ENCODE peak calls at places on chromosomes 1 and 21, in four cellular contexts. I is HCT116, K is Panc1, Q is K562. S is an unnamed sample.

GRCh38 chr21:9753943-9754342 is 767.4 kb upstream of the TPTE start:
- DNase-seq in I (no peak), Q (no peak), K (no peak), S (no peak)

GRCh38 chr1:220787069-220787614 is 429 bp downstream of the MTARC1 start:
- DNase-seq in K (no peak), Q (no peak), I (peak; percentile 51), S (peak; percentile 57)

GRCh38 chr1:19439464-19440171 is 45.7 kb downstream of the CAPZB start:
- DNase-seq in Q (peak; percentile 62), K (no peak), I (no peak), S (no peak)

GRCh38 chr1:153626929-153627796 is at the start of gene S100A13:
- DNase-seq in K (no peak), Q (peak; percentile 80), I (peak; percentile 93), S (peak; percentile 90)

GRCh38 chr1:30748699-30749401 is 8.7 kb downstream of the LAPTM5 start:
- DNase-seq in K (no peak), Q (no peak), I (no peak), S (no peak)

GRCh38 chr1:37493336-37494098 is 19.1 kb downstream of the ZC3H12A start:
- DNase-seq in Q (no peak), K (no peak), I (no peak), S (no peak)

GRCh38 chr1:171583581-171584194 is 38.4 kb upstream of the MYOCOS start:
- DNase-seq in K (no peak), Q (no peak), I (no peak), S (no peak)

GRCh38 chr1:52814465-52814864 is 28.1 kb upstream of the ZYG11A start:
- DNase-seq in K (no peak), Q (no peak), I (peak; percentile 8), S (peak; percentile 65)

GRCh38 chr21:36261459-36261858 is 58.5 kb upstream of the MORC3 start:
- DNase-seq in Q (no peak), K (no peak), I (no peak), S (no peak)

GRCh38 chr1:152189657-152190442 is 30.8 kb upstream of the RPTN start:
- DNase-seq in K (peak; percentile 67), I (peak; percentile 63), Q (peak; percentile 62), S (peak; percentile 31)

GRCh38 chr1:10898921-10899320 is 102.5 kb upstream of the CASZ1 start:
- DNase-seq in Q (no peak), K (no peak), I (no peak), S (no peak)

GRCh38 chr1:151720190-151720953 is 950 bp upstream of the RIIAD1 start:
- DNase-seq in Q (no peak), K (no peak), I (no peak), S (no peak)

GRCh38 chr1:154975409-154976205 is 1.1 kb downstream of the CKS1B start:
- DNase-seq in I (no peak), Q (no peak), K (no peak), S (no peak)

GRCh38 chr1:1924378-1924777 is 5.3 kb upstream of the TMEM52 start:
- DNase-seq in K (no peak), Q (no peak), I (no peak), S (no peak)

GRCh38 chr1:59434336-59434735 is 137.4 kb downstream of the FGGY start:
- DNase-seq in I (no peak), K (no peak), Q (no peak), S (no peak)

GRCh38 chr1:205319081-205320018 is 2.2 kb downstream of the NUAK2 start:
- DNase-seq in I (no peak), Q (no peak), K (no peak), S (peak; percentile 88)

GRCh38 chr1:62997849-62998248 is 213.9 kb downstream of the ATG4C start:
- DNase-seq in K (no peak), I (no peak), Q (no peak), S (no peak)

GRCh38 chr1:117070124-117070523 is 10.0 kb downstream of the TTF2 start:
- DNase-seq in K (no peak), Q (no peak), I (no peak), S (no peak)

GRCh38 chr1:111989531-111990025 is at the start of gene KCND3:
- DNase-seq in I (no peak), K (no peak), Q (peak; percentile 43), S (no peak)

GRCh38 chr1:202405928-202406327 is 57.4 kb downstream of the PPP1R12B start:
- DNase-seq in K (no peak), Q (no peak), I (no peak), S (no peak)

GRCh38 chr1:23098463-23099170 is 70.0 kb downstream of the LUZP1 start:
- DNase-seq in Q (peak; percentile 74), K (peak; percentile 80), I (peak; percentile 65), S (peak; percentile 62)

GRCh38 chr1:145805057-145805456 is 18.8 kb downstream of the RNF115 start:
- DNase-seq in K (no peak), Q (no peak), I (no peak), S (no peak)

GRCh38 chr1:90718411-90719320 is 1.6 kb upstream of the BARHL2 start:
- DNase-seq in I (no peak), K (no peak), Q (no peak), S (no peak)

GRCh38 chr1:199551967-199552565 is 475.4 kb upstream of the NR5A2 start:
- DNase-seq in I (peak; percentile 40), K (peak; percentile 56), Q (peak; percentile 21), S (peak; percentile 44)

GRCh38 chr21:16309250-16309971 is 579.6 kb downstream of the USP25 start:
- DNase-seq in I (no peak), K (no peak), Q (no peak), S (no peak)

GRCh38 chr1:156629825-156630449 is 10.7 kb downstream of the HAPLN2 start:
- DNase-seq in I (no peak), Q (no peak), K (no peak), S (no peak)

GRCh38 chr1:41394918-41395598 is 33.8 kb downstream of the FOXO6 start:
- DNase-seq in I (no peak), K (no peak), Q (peak; percentile 30), S (no peak)

GRCh38 chr1:153985341-153985912 is 712 bp downstream of the RAB13 start:
- DNase-seq in K (no peak), Q (peak; percentile 60), I (no peak), S (no peak)

GRCh38 chr1:1748686-1749321 is 24.6 kb upstream of the CDK11A start:
- DNase-seq in I (no peak), K (no peak), Q (peak; percentile 43), S (peak; percentile 65)

GRCh38 chr1:86648255-86648654 is 56.1 kb upstream of the SH3GLB1 start:
- DNase-seq in Q (no peak), K (peak; percentile 70), I (peak; percentile 43), S (no peak)

GRCh38 chr1:175742790-175743459 is 470 bp downstream of the TNR start:
- DNase-seq in I (no peak), Q (no peak), K (no peak), S (peak; percentile 26)
- TF ChIP-seq TCF7L2 in I (no peak), Q (no peak), K (no peak), S (no peak)

GRCh38 chr1:6861075-6861724 is 75.9 kb downstream of the CAMTA1 start:
- DNase-seq in Q (no peak), K (no peak), I (no peak), S (no peak)
- TF ChIP-seq TCF7L2 in Q (no peak), K (no peak), I (no peak), S (no peak)

DNA sequence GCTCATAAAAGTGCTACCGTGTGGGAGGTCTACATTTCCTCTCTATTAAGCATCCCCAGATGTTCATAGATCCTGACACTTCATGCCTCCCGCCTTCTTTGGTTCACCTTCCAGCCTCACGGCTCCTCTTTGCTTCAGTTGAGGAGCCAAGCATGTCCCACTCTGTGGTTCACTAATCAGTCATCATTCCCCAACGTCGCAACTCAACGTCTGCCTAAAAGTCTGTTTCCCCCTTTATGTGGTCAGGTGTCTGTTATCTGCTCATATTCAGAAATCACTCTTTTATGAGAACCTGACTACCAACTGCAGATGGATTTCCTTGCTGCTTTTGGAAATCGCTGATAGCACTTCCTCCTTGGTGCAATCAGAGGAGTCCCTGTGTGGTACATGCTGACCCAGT is 94.1 kb upstream of the VANGL1 start:
- DNase-seq in I (no peak), Q (no peak), K (no peak), S (no peak)
- TF ChIP-seq TCF7L2 in I (no peak), Q (no peak), K (no peak), S (no peak)

GRCh38 chr1:173095632-173096031 is 44.9 kb upstream of the TNFSF18 start:
- DNase-seq in Q (no peak), I (no peak), K (peak; percentile 28), S (no peak)
- TF ChIP-seq TCF7L2 in Q (no peak), I (no peak), K (no peak), S (no peak)

DNA sequence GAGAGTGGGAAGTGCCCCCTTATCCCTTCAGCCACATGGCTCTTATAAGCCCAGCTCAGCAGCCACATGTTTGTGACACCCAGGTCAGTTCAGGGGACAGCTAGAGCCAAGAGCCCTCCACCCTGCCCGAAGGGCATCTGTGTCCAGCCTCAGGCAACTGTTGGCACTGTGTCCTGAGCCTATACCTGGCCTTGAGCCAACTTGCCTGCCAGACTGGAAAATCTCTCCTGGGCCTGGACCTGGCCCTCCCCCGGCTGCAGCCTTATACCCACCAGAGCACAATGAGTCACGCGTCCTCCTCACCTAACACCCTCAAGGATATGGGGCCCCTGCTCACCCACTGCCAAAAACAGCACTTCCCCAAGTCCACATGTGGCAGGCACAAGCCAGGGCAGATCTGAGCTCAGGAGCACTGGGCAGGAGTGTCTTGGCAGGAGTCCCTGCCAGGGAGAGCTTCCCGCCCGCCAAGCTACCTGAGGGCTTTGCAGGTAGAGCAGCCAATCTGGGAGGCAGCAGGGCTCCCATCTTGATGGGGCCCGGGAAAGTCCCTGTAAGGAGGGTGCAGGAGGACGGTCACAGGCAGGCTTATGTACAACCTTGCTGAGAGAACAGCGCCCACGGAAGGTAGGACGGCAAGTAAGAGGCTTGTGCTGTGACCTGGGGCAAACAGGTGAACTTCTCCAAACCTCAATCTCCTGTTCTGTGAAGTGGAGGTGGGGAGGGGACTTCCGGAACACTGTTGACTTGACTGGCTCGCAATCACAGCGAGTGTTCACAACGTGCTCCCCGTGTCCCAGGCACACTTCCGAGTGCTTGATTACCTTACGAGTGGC is 19.8 kb upstream of the HSPG2 start:
- DNase-seq in I (no peak), K (no peak), Q (peak; percentile 62), S (no peak)
- TF ChIP-seq TCF7L2 in I (no peak), K (no peak), Q (no peak), S (no peak)